ENCODE peak calls at places on chromosome 6, in nine cellular contexts. G is NB4, E is transverse colon, I is body of pancreas, D is mammary epithelial cell, W is ovary, R is heart right ventricle, S is fibroblast of pulmonary artery, M is prostate gland. Z is an unnamed sample.

GRCh38 chr6:161683400-161683799 is 409.5 kb upstream of the AGPAT4 start:
- DNase-seq in I (peak), E (no peak), S (no peak), R (no peak), M (no peak), D (no peak), G (no peak), W (no peak), Z (no peak)

GRCh38 chr6:108966855-108967755 is 118.9 kb downstream of the ARMC2 start:
- DNase-seq in D (peak), S (peak), R (peak), W (peak), E (no peak), I (peak), G (peak), M (no peak), Z (peak)

GRCh38 chr6:36129889-36130671 is at the start of gene MAPK13:
- DNase-seq in D (no peak), I (peak), S (peak), G (no peak), M (peak), W (peak), R (no peak), E (peak), Z (peak)

GRCh38 chr6:152338335-152339125 is 298.6 kb downstream of the SYNE1 start:
- DNase-seq in D (peak), R (peak), W (peak), E (peak), S (peak), M (no peak), I (peak), G (peak), Z (peak)

GRCh38 chr6:83442752-83443151 is 11.9 kb upstream of the ME1 start:
- DNase-seq in R (no peak), I (no peak), W (no peak), G (peak), E (no peak), S (peak), M (no peak), D (peak), Z (no peak)

GRCh38 chr6:37141291-37142046 is 28.5 kb upstream of the PIM1 start:
- DNase-seq in W (no peak), S (peak), G (no peak), D (no peak), M (no peak), E (no peak), R (no peak), I (peak), Z (peak)

GRCh38 chr6:161684721-161685120 is 410.9 kb upstream of the AGPAT4 start:
- DNase-seq in R (no peak), G (no peak), S (no peak), D (no peak), I (no peak), W (no peak), M (no peak), E (no peak), Z (no peak)

GRCh38 chr6:32942555-32942954 is 1.7 kb upstream of the HLA-DMB start:
- DNase-seq in M (no peak), E (no peak), G (no peak), D (no peak), I (no peak), S (no peak), R (no peak), W (no peak), Z (no peak)

GRCh38 chr6:81439417-81439816 is 313.1 kb downstream of the TENT5A start:
- DNase-seq in D (no peak), S (no peak), M (no peak), G (no peak), W (no peak), R (no peak), E (no peak), I (no peak), Z (no peak)

GRCh38 chr6:40411881-40412280 is 175.3 kb downstream of the LRFN2 start:
- DNase-seq in W (no peak), G (no peak), R (no peak), E (no peak), D (no peak), S (no peak), I (no peak), M (no peak), Z (no peak)

GRCh38 chr6:7328159-7328713 is 15.2 kb upstream of the SSR1 start:
- DNase-seq in M (no peak), R (no peak), G (peak), S (no peak), E (no peak), I (no peak), D (no peak), W (no peak), Z (no peak)

GRCh38 chr6:148747145-148747492 is 289 bp downstream of the UST start:
- DNase-seq in M (peak), W (peak), E (peak), S (peak), I (peak), D (peak), R (peak), G (peak), Z (peak)

GRCh38 chr6:133503330-133503729 is 262.2 kb downstream of the EYA4 start:
- DNase-seq in I (no peak), M (no peak), S (peak), G (no peak), R (no peak), W (no peak), E (no peak), D (no peak), Z (no peak)

GRCh38 chr6:64445038-64445437 is 809.4 kb downstream of the PHF3 start:
- DNase-seq in E (no peak), M (no peak), S (no peak), G (no peak), W (no peak), D (no peak), R (no peak), I (no peak), Z (no peak)

GRCh38 chr6:4399656-4400055 is 264.3 kb upstream of the ECI2 start:
- DNase-seq in E (no peak), I (no peak), D (no peak), W (no peak), R (no peak), G (no peak), S (no peak), M (no peak), Z (no peak)

GRCh38 chr6:112800439-112800838 is 453.3 kb downstream of the RFPL4B start:
- DNase-seq in R (no peak), W (no peak), I (no peak), M (no peak), G (no peak), S (no peak), D (no peak), E (no peak), Z (no peak)

GRCh38 chr6:105786890-105787655 is 299.1 kb upstream of the PRDM1 start:
- DNase-seq in E (peak), G (no peak), I (no peak), D (no peak), R (no peak), S (no peak), W (no peak), M (no peak), Z (no peak)

GRCh38 chr6:149566372-149567193 is at the start of gene GINM1:
- DNase-seq in S (peak), E (peak), R (peak), G (peak), M (peak), I (peak), D (peak), W (peak), Z (peak)

GRCh38 chr6:163531122-163531521 is 116.6 kb downstream of the QKI start:
- DNase-seq in D (no peak), S (no peak), R (no peak), I (no peak), E (no peak), W (no peak), G (no peak), M (no peak), Z (no peak)

GRCh38 chr6:163620101-163620500 is 205.6 kb downstream of the QKI start:
- DNase-seq in M (no peak), D (no peak), E (no peak), W (no peak), R (no peak), I (no peak), S (no peak), G (no peak), Z (no peak)

GRCh38 chr6:34182751-34183531 is 37.1 kb upstream of the GRM4 start:
- DNase-seq in E (peak), W (no peak), R (no peak), D (no peak), I (peak), G (peak), S (no peak), M (no peak), Z (no peak)

GRCh38 chr6:24332306-24332705 is 25.6 kb downstream of the DCDC2 start:
- DNase-seq in S (peak), M (no peak), D (peak), R (no peak), I (no peak), G (no peak), E (no peak), W (no peak), Z (no peak)

GRCh38 chr6:114945392-114945791 is 602.6 kb upstream of the HS3ST5 start:
- DNase-seq in S (no peak), W (no peak), M (no peak), E (no peak), I (no peak), G (no peak), R (no peak), D (no peak), Z (no peak)

GRCh38 chr6:11251553-11252358 is 19.3 kb upstream of the NEDD9 start:
- DNase-seq in E (peak), R (peak), W (peak), S (peak), M (no peak), D (peak), G (no peak), I (peak), Z (peak)

GRCh38 chr6:151136141-151136755 is 103.5 kb upstream of the AKAP12 start:
- DNase-seq in E (no peak), I (peak), R (no peak), D (no peak), M (no peak), G (no peak), S (no peak), W (no peak), Z (no peak)

GRCh38 chr6:148495029-148495428 is 152.4 kb downstream of the SASH1 start:
- DNase-seq in M (no peak), E (no peak), S (no peak), D (peak), G (no peak), W (no peak), I (no peak), R (no peak), Z (no peak)

GRCh38 chr6:168703970-168704369 is 263.0 kb downstream of the SMOC2 start:
- DNase-seq in M (no peak), S (no peak), D (no peak), R (no peak), I (no peak), W (peak), G (no peak), E (no peak), Z (no peak)

GRCh38 chr6:80077067-80077466 is 29.4 kb upstream of the BCKDHB start:
- DNase-seq in D (no peak), M (no peak), I (no peak), G (no peak), R (no peak), S (no peak), E (no peak), W (no peak), Z (no peak)

GRCh38 chr6:152401978-152402377 is 235.2 kb downstream of the SYNE1 start:
- DNase-seq in I (no peak), M (no peak), S (peak), G (no peak), R (no peak), D (peak), W (no peak), E (no peak), Z (peak)

GRCh38 chr6:55794136-55794812 is 81.1 kb downstream of the BMP5 start:
- DNase-seq in I (no peak), D (peak), E (no peak), R (no peak), S (peak), G (no peak), W (no peak), M (no peak), Z (peak)

GRCh38 chr6:3108746-3109414 is 9.6 kb upstream of the BPHL start:
- DNase-seq in D (no peak), G (no peak), S (no peak), R (no peak), M (no peak), E (no peak), I (no peak), W (no peak), Z (no peak)

GRCh38 chr6:12010635-12011275 is 1.4 kb upstream of the HIVEP1 start:
- DNase-seq in W (peak), S (peak), I (peak), R (peak), M (peak), D (no peak), E (peak), G (peak), Z (peak)

GRCh38 chr6:11011787-11012234 is 32.3 kb downstream of the ELOVL2 start:
- DNase-seq in R (no peak), I (peak), M (peak), E (no peak), W (no peak), G (no peak), D (no peak), S (peak), Z (no peak)

GRCh38 chr6:164243949-164244348 is 829.4 kb downstream of the QKI start:
- DNase-seq in E (no peak), S (no peak), W (no peak), I (no peak), G (no peak), M (no peak), D (no peak), R (no peak), Z (no peak)

GRCh38 chr6:23213651-23214050 is 644.3 kb downstream of the HDGFL1 start:
- DNase-seq in R (no peak), E (no peak), M (no peak), I (no peak), W (no peak), D (peak), G (no peak), S (no peak), Z (peak)

GRCh38 chr6:62150048-62150663 is 135.9 kb downstream of the KHDRBS2 start:
- DNase-seq in R (no peak), D (peak), S (peak), W (no peak), E (no peak), I (peak), G (peak), M (no peak), Z (no peak)

GRCh38 chr6:90663106-90663505 is 76.2 kb upstream of the MAP3K7 start:
- DNase-seq in E (no peak), W (no peak), S (no peak), D (no peak), M (no peak), I (no peak), R (no peak), G (no peak), Z (no peak)

GRCh38 chr6:90660971-90661370 is 74.1 kb upstream of the MAP3K7 start:
- DNase-seq in D (no peak), R (no peak), W (no peak), S (no peak), E (no peak), G (no peak), M (no peak), I (no peak), Z (no peak)

GRCh38 chr6:90668141-90668540 is 81.3 kb upstream of the MAP3K7 start:
- DNase-seq in I (no peak), S (no peak), R (no peak), E (no peak), M (no peak), W (no peak), D (no peak), G (no peak), Z (no peak)

GRCh38 chr6:90658497-90658896 is 71.6 kb upstream of the MAP3K7 start:
- DNase-seq in S (no peak), R (no peak), I (no peak), D (no peak), W (no peak), E (no peak), M (no peak), G (no peak), Z (no peak)

GRCh38 chr6:90663873-90664272 is 77.0 kb upstream of the MAP3K7 start:
- DNase-seq in W (no peak), D (peak), M (no peak), R (no peak), E (no peak), G (no peak), S (no peak), I (no peak), Z (no peak)
- TF ChIP-seq CTCF in W (no peak), D (no peak), M (no peak), R (no peak), E (no peak), G (no peak), S (no peak), I (no peak), Z (no peak)

DNA sequence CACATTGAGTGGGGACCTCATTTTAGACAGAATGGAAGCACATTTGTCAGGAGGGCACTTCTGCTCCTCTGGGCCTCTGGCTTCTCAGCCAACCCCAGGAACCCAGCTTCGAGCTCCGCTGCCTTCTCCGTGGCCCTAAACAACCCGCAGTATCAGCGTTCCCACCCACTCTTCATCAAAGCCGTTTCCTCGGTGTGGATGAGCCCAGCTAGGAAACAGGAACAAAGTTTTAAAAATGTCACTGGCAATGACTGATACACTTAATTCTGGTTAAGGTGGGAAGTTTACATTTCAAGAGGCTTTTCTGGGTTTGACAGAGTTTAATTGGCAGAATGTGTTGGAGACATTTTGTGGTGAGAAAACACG is 169.4 kb upstream of the PDE10A start:
- DNase-seq in G (no peak), D (no peak), R (no peak), S (no peak), W (no peak), E (no peak), M (no peak), I (no peak), Z (no peak)
- H3K4me3 ChIP-seq in G (no peak), D (no peak), R (no peak), S (no peak), W (no peak), E (no peak), M (no peak), I (no peak), Z (no peak)

DNA sequence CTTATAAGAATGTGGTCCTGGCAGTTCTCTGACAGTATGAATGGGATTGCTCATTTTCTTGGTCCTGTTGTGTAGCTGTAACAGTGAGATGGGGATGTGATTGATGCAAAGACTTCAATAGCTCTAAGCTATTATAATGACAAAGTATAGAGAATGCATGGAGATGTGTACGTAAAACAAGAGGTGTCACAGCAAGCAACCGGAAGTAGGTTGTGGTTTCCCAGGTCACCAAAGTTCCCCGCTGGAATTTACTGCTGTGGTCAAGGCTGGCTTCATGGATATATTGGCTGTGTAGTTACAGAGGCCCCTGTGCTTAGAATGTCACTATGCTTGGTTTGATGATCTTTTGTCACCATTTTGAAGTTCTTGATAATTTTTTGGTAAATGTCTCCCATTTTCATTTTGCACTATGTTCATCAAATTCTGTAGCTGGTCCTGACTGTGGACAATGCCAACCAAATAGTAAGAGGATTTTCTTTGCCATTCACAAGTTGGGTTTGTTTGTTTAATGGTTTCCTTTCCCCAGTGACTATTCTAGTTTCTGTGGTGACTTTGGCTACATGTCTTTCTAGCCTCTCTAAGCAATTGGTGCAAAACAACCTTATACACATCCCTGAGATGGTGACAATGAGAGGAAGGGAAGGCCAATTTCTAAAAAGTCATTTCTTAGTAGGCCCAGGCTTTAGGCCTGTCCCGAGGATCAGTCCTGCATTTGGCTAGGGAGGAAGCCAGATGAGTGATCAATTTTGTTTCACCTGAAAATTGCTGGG is 10.5 kb downstream of the DNAH8 start:
- DNase-seq in E (no peak), I (no peak), G (no peak), M (no peak), D (peak), R (no peak), S (no peak), W (no peak), Z (no peak)
- TF ChIP-seq CTCF in E (no peak), I (no peak), G (no peak), M (no peak), D (no peak), R (no peak), S (no peak), W (no peak), Z (no peak)

GRCh38 chr6:147207351-147207750 is 3.1 kb downstream of the STXBP5 start:
- DNase-seq in M (no peak), R (no peak), G (no peak), D (peak), E (no peak), S (peak), I (no peak), W (no peak), Z (no peak)
- H3K4me3 ChIP-seq in M (no peak), R (peak), G (peak), D (peak), E (peak), S (peak), I (no peak), W (no peak), Z (peak)

DNA sequence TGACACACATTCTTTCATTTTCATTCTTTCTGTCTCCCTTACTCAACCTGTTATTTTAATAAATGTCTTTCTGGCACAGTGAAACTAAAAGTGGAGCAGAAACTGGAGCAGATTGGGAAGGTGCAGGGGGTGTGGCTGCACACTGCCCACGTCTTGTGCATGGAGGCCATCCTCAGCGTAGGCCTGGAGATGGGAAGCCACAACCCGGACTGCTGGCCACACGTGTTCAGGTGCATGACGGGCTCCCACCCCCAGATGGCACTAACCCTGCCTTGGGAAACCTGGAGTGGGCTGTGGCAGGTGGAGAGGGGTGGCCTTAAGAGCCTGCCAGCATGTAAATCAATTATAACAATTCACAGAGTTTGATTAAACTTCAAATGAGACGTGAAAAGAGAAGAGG is 71.4 kb upstream of the PBOV1 start:
- DNase-seq in M (peak), R (peak), W (no peak), G (peak), I (peak), E (no peak), S (no peak), D (peak), Z (no peak)
- TF ChIP-seq CTCF in M (peak), R (peak), W (no peak), G (peak), I (no peak), E (no peak), S (peak), D (peak), Z (no peak)

DNA sequence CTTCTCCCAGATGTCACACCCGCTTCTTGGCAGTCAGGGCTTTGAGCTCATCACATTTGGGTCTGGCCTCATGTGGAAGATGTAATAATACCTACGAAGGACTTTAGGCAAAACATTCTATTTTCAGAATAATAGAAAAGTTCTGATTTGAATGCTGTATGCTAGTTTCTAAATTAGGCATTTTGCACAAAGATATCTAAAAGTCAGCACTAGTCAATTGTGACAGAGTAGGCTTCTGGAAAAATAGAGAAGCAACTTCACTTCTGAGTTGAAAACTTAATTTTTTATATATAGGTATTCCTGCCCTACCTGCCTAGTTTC is 38.3 kb upstream of the CD2AP start:
- DNase-seq in S (no peak), D (no peak), G (no peak), I (no peak), M (no peak), E (no peak), R (no peak), W (no peak), Z (no peak)
- H3K4me3 ChIP-seq in S (no peak), D (no peak), G (no peak), I (no peak), M (no peak), E (no peak), R (no peak), W (no peak), Z (no peak)

GRCh38 chr6:110990835-110991576 is 9.2 kb downstream of the RPF2 start:
- DNase-seq in M (no peak), E (no peak), S (no peak), D (no peak), I (no peak), W (no peak), G (no peak), R (no peak), Z (no peak)
- TF ChIP-seq CTCF in M (no peak), E (no peak), S (no peak), D (no peak), I (no peak), W (no peak), G (no peak), R (no peak), Z (no peak)

Z was measured in foreskin fibroblast.